ENCODE peak calls at places on chromosomes 7 and 10, in four cellular contexts. W is effector memory CD4-positive, alpha-beta T cell; H is SJSA1; O is DND-41. R is an unnamed sample. For H3K9me3 and H3K4me1, the result is how much of the 10 kb centered on the place peaks cover.

GRCh38 chr10:78175444-78175843 is 141.8 kb downstream of the RPS24 start:
- DNase-seq in W (no peak), O (no peak), H (no peak), R (no peak)

GRCh38 chr10:101441539-101442455 is 87.8 kb downstream of the BTRC start:
- DNase-seq in O (peak), H (no peak), W (no peak), R (peak)

GRCh38 chr10:71295641-71296040 is 23.4 kb upstream of the SLC29A3 start:
- DNase-seq in W (no peak), H (no peak), O (no peak), R (no peak)

GRCh38 chr10:79111846-79112614 is 43.3 kb downstream of the ZMIZ1 start:
- DNase-seq in H (no peak), W (no peak), O (no peak), R (no peak)

GRCh38 chr10:117552759-117553158 is 10.2 kb downstream of the EMX2 start:
- DNase-seq in H (no peak), W (no peak), O (no peak), R (no peak)

GRCh38 chr10:132714096-132714721 is 71.7 kb downstream of the NKX6-2 start:
- DNase-seq in H (no peak), W (no peak), O (no peak), R (no peak)

GRCh38 chr7:15042285-15042684 is 139.7 kb upstream of the DGKB start:
- DNase-seq in W (no peak), O (no peak), H (no peak), R (no peak)

GRCh38 chr10:5188358-5188757 is 3.4 kb upstream of the AKR1C8 start:
- DNase-seq in W (no peak), H (no peak), O (no peak), R (no peak)

GRCh38 chr7:128922496-128923410 is 12.2 kb upstream of the KCP start:
- DNase-seq in H (no peak), O (no peak), W (no peak), R (no peak)

GRCh38 chr7:116630932-116631449 is 41.0 kb upstream of the MET start:
- DNase-seq in O (no peak), W (no peak), H (no peak), R (no peak)

GRCh38 chr10:30028006-30028441 is 31.4 kb downstream of the JCAD start:
- DNase-seq in O (peak), W (no peak), H (no peak), R (peak)

GRCh38 chr10:3661271-3661670 is 123.7 kb downstream of the KLF6 start:
- DNase-seq in O (no peak), H (no peak), W (no peak), R (no peak)

GRCh38 chr7:99290980-99291607 is 18.5 kb downstream of the MYH16 start:
- DNase-seq in W (no peak), O (no peak), H (no peak), R (no peak)

GRCh38 chr7:144776447-144776846 is 59.4 kb downstream of the TPK1 start:
- DNase-seq in O (no peak), H (no peak), W (no peak), R (no peak)

GRCh38 chr7:44980393-44981034 is 1.7 kb upstream of the MYO1G start:
- DNase-seq in H (peak), W (peak), O (peak), R (peak)

GRCh38 chr10:113854019-113854756 is at the start of the genes DCLRE1A and NHLRC2:
- DNase-seq in W (peak), H (peak), O (peak), R (peak)

GRCh38 chr10:127952575-127952869 is 45.6 kb downstream of the PTPRE start:
- DNase-seq in W (no peak), H (no peak), O (no peak), R (no peak)

GRCh38 chr7:73526892-73527821 is 5.1 kb upstream of the BAZ1B start:
- DNase-seq in W (no peak), H (no peak), O (peak), R (no peak)

GRCh38 chr7:20786421-20786778 is 286 bp downstream of the SP8 start:
- DNase-seq in O (no peak), W (no peak), H (no peak), R (no peak)

GRCh38 chr7:96663457-96663856 is 46.2 kb downstream of the SEM1 start:
- DNase-seq in O (no peak), H (no peak), W (no peak), R (no peak)
- H3K9me3 ChIP-seq in O (under half), H (under half), W (under half), R (under half)

DNA sequence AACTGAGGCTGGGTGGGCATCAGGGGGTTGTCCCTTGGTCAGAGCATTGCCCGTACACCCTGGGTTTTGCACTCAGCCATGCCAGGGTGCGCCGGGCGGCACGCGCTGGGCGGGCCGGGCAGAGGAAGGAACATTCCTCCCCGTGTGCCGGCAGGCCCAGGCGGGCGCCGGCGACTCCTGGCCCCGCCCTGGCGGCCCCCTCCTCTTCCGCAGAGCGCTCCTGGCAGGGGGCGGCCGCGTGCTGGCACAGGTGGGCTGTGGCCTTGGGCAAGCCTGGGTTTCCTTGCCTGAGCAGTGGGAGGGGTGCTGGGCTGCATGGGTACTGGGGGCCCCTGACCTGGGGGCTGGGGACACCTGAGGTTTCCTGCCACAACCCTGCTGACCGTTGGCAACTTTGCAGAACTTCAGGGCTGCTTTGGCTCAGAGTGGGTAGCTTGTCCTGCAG is 3.9 kb downstream of the LFNG start:
- DNase-seq in W (no peak), O (no peak), H (no peak), R (no peak)
- H3K4me1 ChIP-seq in W (half or more), O (under half), H (half or more), R (half or more)

GRCh38 chr7:146175716-146176115 is 59.1 kb downstream of the CNTNAP2 start:
- DNase-seq in W (no peak), H (no peak), O (no peak), R (no peak)
- H3K9me3 ChIP-seq in W (under half), H (under half), O (under half), R (under half)

GRCh38 chr7:43071604-43072003 is 40.8 kb upstream of the HECW1 start:
- DNase-seq in O (peak), H (no peak), W (no peak), R (no peak)
- H3K4me1 ChIP-seq in O (under half), H (under half), W (under half), R (under half)

GRCh38 chr7:64181586-64181985 is 25.4 kb upstream of the ZNF735 start:
- DNase-seq in H (no peak), O (no peak), W (no peak), R (no peak)
- H3K9me3 ChIP-seq in H (under half), O (under half), W (under half), R (under half)